ENCODE peak calls at places on chromosomes 16 and 17, in seven cellular contexts. F is choroid plexus epithelial cell, H is OCI-LY7, V is esophagus squamous epithelium, D is stomach, T is kidney epithelial cell, I is fibroblast of pulmonary artery. R is an unnamed sample.
A peak's percentile ranks its signal among the peaks of the same experiment; 100 is the strongest.

GRCh38 chr17:63696381-63696961 is 3.5 kb downstream of the LIMD2 start:
- DNase-seq in T (no peak), V (no peak), H (peak; percentile 84), I (peak; percentile 57), F (peak; percentile 49), D (peak; percentile 27), R (peak; percentile 34)

GRCh38 chr16:21160276-21160675 is 1.8 kb downstream of the LDAF1 start:
- DNase-seq in V (no peak), H (no peak), I (no peak), F (no peak), T (no peak), D (no peak), R (no peak)

GRCh38 chr17:39108976-39109375 is 42.5 kb downstream of the PLXDC1 start:
- DNase-seq in D (no peak), I (no peak), T (no peak), V (no peak), H (no peak), F (no peak), R (no peak)

GRCh38 chr17:76161113-76161512 is 20.1 kb upstream of the FOXJ1 start:
- DNase-seq in H (no peak), F (no peak), D (no peak), I (peak; percentile 7), T (no peak), V (no peak), R (peak; percentile 51)

GRCh38 chr16:72426416-72426815 is 254.5 kb upstream of the PMFBP1 start:
- DNase-seq in F (no peak), V (no peak), T (no peak), I (no peak), H (no peak), D (no peak), R (no peak)

GRCh38 chr17:12730931-12731521 is 58.3 kb upstream of the ARHGAP44 start:
- DNase-seq in D (peak; percentile 88), T (no peak), H (no peak), F (peak; percentile 30), I (peak; percentile 40), V (no peak), R (peak; percentile 70)

GRCh38 chr17:79078476-79079190 is 4.0 kb downstream of the ENGASE start:
- DNase-seq in F (no peak), D (no peak), H (no peak), I (no peak), T (no peak), V (no peak), R (no peak)

GRCh38 chr17:83178533-83179201 is 99.3 kb downstream of the METRNL start:
- DNase-seq in T (no peak), I (no peak), F (no peak), D (no peak), V (no peak), H (no peak), R (no peak)

GRCh38 chr17:62822080-62822904 is 14.2 kb upstream of the MARCHF10 start:
- DNase-seq in F (peak; percentile 64), D (peak; percentile 51), I (peak; percentile 79), V (no peak), H (no peak), T (no peak), R (peak; percentile 59)

GRCh38 chr17:76384222-76384986 is at the start of gene SPHK1:
- DNase-seq in F (peak; percentile 87), H (peak; percentile 79), I (peak; percentile 83), T (no peak), V (no peak), D (peak; percentile 75), R (peak; percentile 81)

GRCh38 chr17:50534222-50534978 is 1.9 kb downstream of the EPN3 start:
- DNase-seq in D (peak; percentile 83), V (no peak), I (peak; percentile 13), F (no peak), H (no peak), T (no peak), R (no peak)

GRCh38 chr16:75695708-75696107 is 5.6 kb downstream of the DUXB start:
- DNase-seq in H (peak; percentile 3), I (no peak), D (no peak), V (no peak), T (no peak), F (no peak), R (no peak)

GRCh38 chr17:7478276-7479138 is 924 bp downstream of the ZBTB4 start:
- DNase-seq in T (no peak), I (no peak), H (no peak), D (peak; percentile 55), V (no peak), F (peak; percentile 26), R (peak; percentile 55)

GRCh38 chr16:77211880-77212735 is 12.9 kb downstream of the SYCE1L start:
- DNase-seq in T (no peak), F (peak; percentile 22), H (peak; percentile 67), I (peak; percentile 27), D (peak; percentile 47), V (no peak), R (peak; percentile 12)

GRCh38 chr16:79632289-79632688 is 31.8 kb upstream of the MAF start:
- DNase-seq in T (no peak), F (peak; percentile 53), H (no peak), V (no peak), D (no peak), I (no peak), R (no peak)

GRCh38 chr17:5667871-5668270 is 83.6 kb upstream of the NLRP1 start:
- DNase-seq in I (no peak), H (peak; percentile 5), D (no peak), V (no peak), T (no peak), F (no peak), R (no peak)

GRCh38 chr17:44786551-44787081 is 27.8 kb downstream of the ADAM11 start:
- DNase-seq in T (no peak), D (no peak), F (no peak), I (no peak), H (no peak), V (no peak), R (no peak)

GRCh38 chr17:57553525-57553924 is 191.6 kb downstream of the CCDC182 start:
- DNase-seq in H (no peak), V (no peak), F (peak; percentile 76), I (peak; percentile 75), D (no peak), T (peak; percentile 44), R (peak; percentile 91)

GRCh38 chr16:17290237-17290636 is 180.5 kb downstream of the XYLT1 start:
- DNase-seq in D (no peak), H (no peak), F (no peak), I (no peak), V (no peak), T (no peak), R (no peak)

DNA sequence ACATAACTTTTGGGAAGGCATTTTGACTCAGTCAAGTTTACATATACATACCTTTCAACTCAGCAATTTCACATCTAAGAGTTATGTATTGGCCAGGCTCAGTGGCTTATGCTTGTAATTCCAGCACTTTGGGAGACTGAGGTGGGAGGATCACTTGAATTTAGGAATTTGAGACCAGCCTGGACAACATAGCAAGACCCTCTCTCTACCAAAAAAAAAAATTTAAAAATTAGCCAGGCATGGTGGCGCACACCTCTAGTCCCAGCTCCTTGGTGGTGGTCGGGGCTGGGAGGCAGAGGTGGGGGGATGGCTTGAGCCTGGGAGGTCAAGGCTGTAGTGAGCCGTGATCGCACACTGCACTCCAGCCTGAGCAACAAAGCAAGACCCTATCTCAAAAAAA is 79.3 kb downstream of the AATF start:
- DNase-seq in F (no peak), V (no peak), I (no peak), T (no peak), D (no peak), H (no peak), R (no peak)
- TF ChIP-seq CTCF in F (no peak), V (no peak), I (no peak), T (no peak), D (no peak), H (no peak), R (no peak)

GRCh38 chr17:77666881-77667395 is 291.6 kb upstream of the TNRC6C start:
- DNase-seq in I (no peak), V (no peak), T (no peak), D (no peak), F (no peak), H (peak; percentile 87), R (no peak)
- H3K4me3 ChIP-seq in I (no peak overlapping the region), V (no peak overlapping the region), T (no peak overlapping the region), D (no peak overlapping the region), F (no peak overlapping the region), H (peak overlapping the region; percentile 70), R (no peak overlapping the region)

GRCh38 chr16:4610011-4611005 is 4.4 kb downstream of the UBALD1 start:
- DNase-seq in T (no peak), F (no peak), I (no peak), H (no peak), V (no peak), D (no peak), R (no peak)

GRCh38 chr16:4613636-4614570 is 785 bp downstream of the UBALD1 start:
- DNase-seq in T (no peak), D (no peak), V (no peak), F (peak; percentile 46), I (peak; percentile 42), H (peak; percentile 28), R (peak; percentile 44)

GRCh38 chr16:4611337-4612023 is 3.2 kb downstream of the UBALD1 start:
- DNase-seq in V (no peak), F (peak; percentile 31), T (no peak), I (peak; percentile 58), D (no peak), H (no peak), R (peak; percentile 78)

GRCh38 chr16:4612977-4613635 is 1.6 kb downstream of the UBALD1 start:
- DNase-seq in V (no peak), F (no peak), T (no peak), I (no peak), H (no peak), D (no peak), R (no peak)

GRCh38 chr16:4612474-4612931 is 2.2 kb downstream of the UBALD1 start:
- DNase-seq in V (no peak), H (peak; percentile 20), T (no peak), I (no peak), D (no peak), F (no peak), R (no peak)
- TF ChIP-seq CTCF in V (no peak), H (peak; percentile 53), T (peak; percentile 6), I (no peak), D (no peak), F (peak; percentile 43), R (no peak)

GRCh38 chr16:54166342-54166865 is 120.2 kb downstream of the IRX3 start:
- DNase-seq in T (no peak), D (no peak), V (no peak), I (no peak), F (no peak), H (no peak), R (no peak)

GRCh38 chr16:54163197-54163843 is 123.3 kb downstream of the IRX3 start:
- DNase-seq in V (no peak), T (no peak), F (no peak), H (no peak), I (no peak), D (no peak), R (no peak)

GRCh38 chr16:54165174-54165911 is 121.2 kb downstream of the IRX3 start:
- DNase-seq in T (no peak), V (no peak), H (no peak), F (no peak), I (no peak), D (no peak), R (no peak)

GRCh38 chr16:54164789-54165173 is 121.8 kb downstream of the IRX3 start:
- DNase-seq in V (no peak), F (no peak), H (no peak), D (no peak), T (no peak), I (no peak), R (no peak)

DNA sequence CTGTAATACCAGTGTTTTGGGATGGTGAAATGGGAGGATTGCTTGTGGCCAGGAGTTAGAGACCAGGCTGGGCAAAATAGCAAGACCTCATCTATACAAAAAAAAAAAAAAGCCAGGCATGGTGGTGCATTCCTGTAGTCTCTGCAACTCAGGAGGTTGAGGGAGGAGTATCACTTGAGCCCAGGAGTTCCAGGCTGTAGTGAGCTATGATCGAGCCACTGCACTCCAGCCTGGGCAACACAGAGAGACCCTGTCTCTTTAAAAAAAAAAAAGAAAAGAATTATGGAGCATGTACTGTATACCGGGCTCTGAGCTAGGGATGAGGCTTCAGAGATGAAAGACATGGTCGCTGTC is 120.7 kb downstream of the IRX3 start:
- DNase-seq in F (no peak), H (no peak), D (no peak), I (no peak), T (no peak), V (no peak), R (no peak)
- H3K4me3 ChIP-seq in F (no peak overlapping the region), H (no peak overlapping the region), D (no peak overlapping the region), I (no peak overlapping the region), T (no peak overlapping the region), V (no peak overlapping the region), R (no peak overlapping the region)